ENCODE peak calls at places on chromosome 5, in ten cellular contexts. One of them, this sample, is unnamed. For H3K9me3, the result is how much of the 10 kb centered on the place peaks cover.

GRCh38 chr5:54148858-54149257 is 161.5 kb downstream of the ARL15 start:
- DNase-seq in SJSA1: no peak
- DNase-seq in fibroblast of lung: peak
- DNase-seq in iPS DF 6.9: no peak
- DNase-seq in heart right ventricle: no peak
- DNase-seq in CD4-positive, alpha-beta memory T cell: no peak
- DNase-seq in WERI-Rb-1: no peak
- DNase-seq in endothelial cell of umbilical vein: no peak
- DNase-seq in CD8-positive, alpha-beta T cell: no peak
- DNase-seq in adrenal gland: no peak
- DNase-seq in this sample: no peak

GRCh38 chr5:38039826-38040225 is 200.0 kb upstream of the GDNF start:
- DNase-seq in WERI-Rb-1: no peak
- DNase-seq in iPS DF 6.9: no peak
- DNase-seq in CD8-positive, alpha-beta T cell: no peak
- DNase-seq in CD4-positive, alpha-beta memory T cell: no peak
- DNase-seq in heart right ventricle: no peak
- DNase-seq in fibroblast of lung: no peak
- DNase-seq in endothelial cell of umbilical vein: no peak
- DNase-seq in SJSA1: no peak
- DNase-seq in adrenal gland: no peak
- DNase-seq in this sample: no peak

GRCh38 chr5:58366461-58366860 is 93.4 kb downstream of the PLK2 start:
- DNase-seq in iPS DF 6.9: no peak
- DNase-seq in SJSA1: no peak
- DNase-seq in CD4-positive, alpha-beta memory T cell: no peak
- DNase-seq in fibroblast of lung: peak
- DNase-seq in endothelial cell of umbilical vein: no peak
- DNase-seq in adrenal gland: no peak
- DNase-seq in CD8-positive, alpha-beta T cell: no peak
- DNase-seq in heart right ventricle: peak
- DNase-seq in WERI-Rb-1: no peak
- DNase-seq in this sample: peak

GRCh38 chr5:54900906-54901725 is 84.3 kb downstream of the ESM1 start:
- DNase-seq in fibroblast of lung: peak
- DNase-seq in WERI-Rb-1: no peak
- DNase-seq in adrenal gland: no peak
- DNase-seq in SJSA1: no peak
- DNase-seq in iPS DF 6.9: no peak
- DNase-seq in CD4-positive, alpha-beta memory T cell: no peak
- DNase-seq in heart right ventricle: no peak
- DNase-seq in endothelial cell of umbilical vein: no peak
- DNase-seq in CD8-positive, alpha-beta T cell: no peak
- DNase-seq in this sample: no peak

GRCh38 chr5:130316971-130317421 is 412.7 kb downstream of the CHSY3 start:
- DNase-seq in WERI-Rb-1: no peak
- DNase-seq in CD4-positive, alpha-beta memory T cell: no peak
- DNase-seq in CD8-positive, alpha-beta T cell: no peak
- DNase-seq in SJSA1: no peak
- DNase-seq in endothelial cell of umbilical vein: no peak
- DNase-seq in adrenal gland: no peak
- DNase-seq in iPS DF 6.9: no peak
- DNase-seq in heart right ventricle: no peak
- DNase-seq in fibroblast of lung: no peak
- DNase-seq in this sample: no peak

GRCh38 chr5:142529626-142530278 is 156.1 kb downstream of the FGF1 start:
- DNase-seq in heart right ventricle: no peak
- DNase-seq in iPS DF 6.9: no peak
- DNase-seq in fibroblast of lung: no peak
- DNase-seq in adrenal gland: no peak
- DNase-seq in endothelial cell of umbilical vein: peak
- DNase-seq in SJSA1: no peak
- DNase-seq in CD4-positive, alpha-beta memory T cell: no peak
- DNase-seq in CD8-positive, alpha-beta T cell: no peak
- DNase-seq in WERI-Rb-1: no peak
- DNase-seq in this sample: no peak

GRCh38 chr5:40689442-40689841 is 9.7 kb downstream of the PTGER4 start:
- DNase-seq in heart right ventricle: peak
- DNase-seq in SJSA1: peak
- DNase-seq in CD4-positive, alpha-beta memory T cell: no peak
- DNase-seq in fibroblast of lung: peak
- DNase-seq in endothelial cell of umbilical vein: peak
- DNase-seq in WERI-Rb-1: no peak
- DNase-seq in CD8-positive, alpha-beta T cell: no peak
- DNase-seq in iPS DF 6.9: no peak
- DNase-seq in adrenal gland: peak
- DNase-seq in this sample: peak

GRCh38 chr5:149338364-149338763 is 6.9 kb upstream of the GRPEL2 start:
- DNase-seq in SJSA1: no peak
- DNase-seq in adrenal gland: no peak
- DNase-seq in WERI-Rb-1: no peak
- DNase-seq in heart right ventricle: no peak
- DNase-seq in fibroblast of lung: no peak
- DNase-seq in CD8-positive, alpha-beta T cell: no peak
- DNase-seq in endothelial cell of umbilical vein: no peak
- DNase-seq in iPS DF 6.9: no peak
- DNase-seq in CD4-positive, alpha-beta memory T cell: no peak
- DNase-seq in this sample: no peak

GRCh38 chr5:43997647-43998251 is 391.5 kb downstream of the FGF10 start:
- DNase-seq in SJSA1: no peak
- DNase-seq in iPS DF 6.9: no peak
- DNase-seq in CD8-positive, alpha-beta T cell: no peak
- DNase-seq in heart right ventricle: no peak
- DNase-seq in fibroblast of lung: peak
- DNase-seq in CD4-positive, alpha-beta memory T cell: no peak
- DNase-seq in endothelial cell of umbilical vein: no peak
- DNase-seq in adrenal gland: no peak
- DNase-seq in WERI-Rb-1: no peak
- DNase-seq in this sample: no peak

GRCh38 chr5:122077451-122078115 is 476 bp downstream of the LOX start:
- DNase-seq in endothelial cell of umbilical vein: peak
- DNase-seq in CD4-positive, alpha-beta memory T cell: no peak
- DNase-seq in SJSA1: peak
- DNase-seq in heart right ventricle: no peak
- DNase-seq in iPS DF 6.9: no peak
- DNase-seq in CD8-positive, alpha-beta T cell: no peak
- DNase-seq in WERI-Rb-1: peak
- DNase-seq in fibroblast of lung: no peak
- DNase-seq in adrenal gland: peak
- DNase-seq in this sample: peak

DNA sequence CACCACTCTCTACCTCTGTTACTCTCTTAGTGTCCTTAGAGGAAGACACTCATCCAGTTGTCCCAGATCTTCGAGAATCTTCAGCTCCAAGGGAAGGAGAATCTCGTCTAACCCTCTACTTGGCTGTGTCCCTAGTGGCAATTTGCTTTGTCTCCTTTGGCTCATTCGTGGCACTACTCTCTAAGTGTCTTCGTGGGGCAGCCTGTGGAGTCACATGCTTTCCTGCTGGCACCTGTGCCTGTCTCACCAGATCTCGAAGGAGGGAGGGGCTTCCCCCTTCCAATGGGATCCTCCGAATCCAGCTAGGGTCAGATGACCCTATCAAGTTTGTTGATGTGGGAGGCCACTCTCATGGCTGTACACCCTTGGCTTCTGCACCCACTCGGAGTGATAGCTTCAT is 1.8 kb upstream of the PCDHGC5 start:
- DNase-seq in fibroblast of lung: no peak
- DNase-seq in CD4-positive, alpha-beta memory T cell: no peak
- DNase-seq in endothelial cell of umbilical vein: no peak
- DNase-seq in iPS DF 6.9: no peak
- DNase-seq in SJSA1: peak
- DNase-seq in heart right ventricle: no peak
- DNase-seq in CD8-positive, alpha-beta T cell: no peak
- DNase-seq in WERI-Rb-1: no peak
- DNase-seq in adrenal gland: no peak
- DNase-seq in this sample: no peak
- H3K9me3 ChIP-seq in fibroblast of lung: under half
- H3K9me3 ChIP-seq in CD4-positive, alpha-beta memory T cell: under half
- H3K9me3 ChIP-seq in endothelial cell of umbilical vein: under half
- H3K9me3 ChIP-seq in iPS DF 6.9: under half
- H3K9me3 ChIP-seq in SJSA1: under half
- H3K9me3 ChIP-seq in heart right ventricle: under half
- H3K9me3 ChIP-seq in CD8-positive, alpha-beta T cell: under half
- H3K9me3 ChIP-seq in WERI-Rb-1: under half
- H3K9me3 ChIP-seq in adrenal gland: under half
- H3K9me3 ChIP-seq in this sample: under half

DNA sequence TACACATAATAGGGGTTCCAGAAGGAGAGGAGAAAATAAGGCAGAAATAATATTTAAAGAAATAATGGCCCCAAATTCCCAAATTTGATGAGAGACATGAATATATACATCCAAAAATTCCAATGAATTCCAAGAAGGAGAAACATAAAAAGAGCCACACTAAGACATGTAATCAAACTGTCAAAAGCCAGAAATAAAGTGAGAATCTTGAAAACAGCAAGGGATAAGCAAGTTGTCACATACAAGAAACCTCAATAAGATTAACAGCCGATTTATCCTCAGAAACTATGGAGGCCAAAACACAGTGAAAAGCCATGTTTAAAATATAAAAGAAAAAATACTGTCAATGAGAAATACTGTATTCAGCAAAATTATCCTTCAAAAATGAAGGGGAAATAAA is 14.5 kb downstream of the CATSPER3 start:
- DNase-seq in WERI-Rb-1: no peak
- DNase-seq in adrenal gland: no peak
- DNase-seq in SJSA1: no peak
- DNase-seq in fibroblast of lung: peak
- DNase-seq in CD8-positive, alpha-beta T cell: no peak
- DNase-seq in iPS DF 6.9: no peak
- DNase-seq in endothelial cell of umbilical vein: no peak
- DNase-seq in heart right ventricle: no peak
- DNase-seq in CD4-positive, alpha-beta memory T cell: no peak
- DNase-seq in this sample: no peak
- H3K9me3 ChIP-seq in WERI-Rb-1: under half
- H3K9me3 ChIP-seq in adrenal gland: under half
- H3K9me3 ChIP-seq in SJSA1: under half
- H3K9me3 ChIP-seq in fibroblast of lung: under half
- H3K9me3 ChIP-seq in CD8-positive, alpha-beta T cell: under half
- H3K9me3 ChIP-seq in iPS DF 6.9: under half
- H3K9me3 ChIP-seq in endothelial cell of umbilical vein: under half
- H3K9me3 ChIP-seq in heart right ventricle: under half
- H3K9me3 ChIP-seq in CD4-positive, alpha-beta memory T cell: under half
- H3K9me3 ChIP-seq in this sample: under half

DNA sequence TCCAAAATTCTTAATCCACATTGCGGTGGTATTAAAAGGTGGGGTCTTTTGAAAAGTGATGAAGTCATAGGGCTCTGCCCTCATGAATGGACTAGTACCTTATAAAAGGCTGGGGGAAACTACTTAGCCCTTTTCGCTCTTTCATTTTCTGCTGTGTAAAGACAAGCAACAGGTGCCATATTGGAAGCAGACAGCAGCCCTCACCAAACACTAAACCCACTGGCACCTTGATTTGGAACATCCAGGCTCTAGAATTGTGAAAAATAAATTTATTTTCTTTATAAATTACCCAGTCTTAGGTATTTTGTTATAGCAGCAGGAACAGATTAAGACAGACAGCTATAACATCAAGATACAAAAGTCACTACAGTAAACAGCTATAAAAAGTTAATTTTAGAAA is 12.8 kb downstream of the PJA2 start:
- DNase-seq in iPS DF 6.9: no peak
- DNase-seq in SJSA1: no peak
- DNase-seq in WERI-Rb-1: no peak
- DNase-seq in heart right ventricle: no peak
- DNase-seq in adrenal gland: no peak
- DNase-seq in fibroblast of lung: no peak
- DNase-seq in CD4-positive, alpha-beta memory T cell: no peak
- DNase-seq in endothelial cell of umbilical vein: no peak
- DNase-seq in CD8-positive, alpha-beta T cell: no peak
- DNase-seq in this sample: no peak
- H3K9me3 ChIP-seq in iPS DF 6.9: under half
- H3K9me3 ChIP-seq in SJSA1: under half
- H3K9me3 ChIP-seq in WERI-Rb-1: under half
- H3K9me3 ChIP-seq in heart right ventricle: under half
- H3K9me3 ChIP-seq in adrenal gland: under half
- H3K9me3 ChIP-seq in fibroblast of lung: under half
- H3K9me3 ChIP-seq in CD4-positive, alpha-beta memory T cell: under half
- H3K9me3 ChIP-seq in endothelial cell of umbilical vein: under half
- H3K9me3 ChIP-seq in CD8-positive, alpha-beta T cell: under half
- H3K9me3 ChIP-seq in this sample: under half

GRCh38 chr5:16017720-16018119 is 161.9 kb downstream of the MARCHF11 start:
- DNase-seq in CD4-positive, alpha-beta memory T cell: no peak
- DNase-seq in endothelial cell of umbilical vein: no peak
- DNase-seq in adrenal gland: peak
- DNase-seq in SJSA1: no peak
- DNase-seq in iPS DF 6.9: no peak
- DNase-seq in CD8-positive, alpha-beta T cell: no peak
- DNase-seq in fibroblast of lung: no peak
- DNase-seq in WERI-Rb-1: no peak
- DNase-seq in heart right ventricle: no peak
- DNase-seq in this sample: no peak

GRCh38 chr5:16013334-16014065 is 166.1 kb downstream of the MARCHF11 start:
- DNase-seq in CD4-positive, alpha-beta memory T cell: no peak
- DNase-seq in endothelial cell of umbilical vein: no peak
- DNase-seq in adrenal gland: no peak
- DNase-seq in heart right ventricle: no peak
- DNase-seq in SJSA1: no peak
- DNase-seq in iPS DF 6.9: no peak
- DNase-seq in WERI-Rb-1: no peak
- DNase-seq in CD8-positive, alpha-beta T cell: no peak
- DNase-seq in fibroblast of lung: no peak
- DNase-seq in this sample: no peak

DNA sequence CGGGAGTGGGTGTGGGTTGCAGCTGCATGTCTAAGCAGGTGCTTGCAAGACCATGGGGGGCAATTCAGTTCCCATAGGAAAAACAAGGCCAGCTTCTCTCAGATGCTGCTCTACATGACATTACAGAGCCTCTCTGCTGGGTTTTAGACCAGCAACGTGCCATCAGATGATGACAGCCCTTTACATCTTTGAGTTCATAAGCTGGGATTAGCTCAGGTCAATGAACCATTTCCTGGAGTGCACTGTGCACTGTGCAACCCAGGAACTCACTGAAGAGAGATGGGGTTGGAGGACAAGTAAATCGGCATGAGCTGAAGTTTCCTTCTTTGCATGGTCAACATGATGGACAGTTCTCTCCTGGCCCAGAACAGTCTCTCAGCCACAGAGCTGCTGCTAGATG is 160.6 kb downstream of the MARCHF11 start:
- DNase-seq in CD4-positive, alpha-beta memory T cell: no peak
- DNase-seq in WERI-Rb-1: peak
- DNase-seq in iPS DF 6.9: no peak
- DNase-seq in CD8-positive, alpha-beta T cell: no peak
- DNase-seq in SJSA1: no peak
- DNase-seq in heart right ventricle: no peak
- DNase-seq in endothelial cell of umbilical vein: no peak
- DNase-seq in adrenal gland: no peak
- DNase-seq in fibroblast of lung: no peak
- DNase-seq in this sample: no peak
- H3K9me3 ChIP-seq in CD4-positive, alpha-beta memory T cell: under half
- H3K9me3 ChIP-seq in WERI-Rb-1: under half
- H3K9me3 ChIP-seq in iPS DF 6.9: under half
- H3K9me3 ChIP-seq in CD8-positive, alpha-beta T cell: under half
- H3K9me3 ChIP-seq in SJSA1: under half
- H3K9me3 ChIP-seq in heart right ventricle: under half
- H3K9me3 ChIP-seq in endothelial cell of umbilical vein: under half
- H3K9me3 ChIP-seq in adrenal gland: under half
- H3K9me3 ChIP-seq in fibroblast of lung: under half
- H3K9me3 ChIP-seq in this sample: under half

DNA sequence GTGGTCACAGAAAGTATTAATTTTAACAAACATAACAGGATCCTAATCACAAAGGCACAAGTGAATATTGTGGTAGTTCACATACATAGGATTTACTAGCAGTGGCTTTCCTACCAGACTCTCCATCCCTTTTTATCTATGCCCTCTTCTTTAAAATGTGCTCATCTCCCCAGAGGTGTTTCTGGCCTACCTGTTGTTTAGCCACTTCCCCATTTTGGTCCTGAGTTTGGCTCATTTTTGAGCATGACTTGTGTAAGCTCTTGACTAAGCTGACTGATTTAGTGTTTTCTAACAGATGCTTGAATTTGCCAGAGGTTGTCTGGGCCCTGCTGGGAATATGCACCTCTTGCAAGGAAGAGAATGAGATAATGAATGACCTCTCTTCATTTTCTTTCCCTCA is 517.7 kb upstream of the CLINT1 start:
- DNase-seq in CD4-positive, alpha-beta memory T cell: no peak
- DNase-seq in heart right ventricle: no peak
- DNase-seq in WERI-Rb-1: no peak
- DNase-seq in iPS DF 6.9: no peak
- DNase-seq in endothelial cell of umbilical vein: no peak
- DNase-seq in CD8-positive, alpha-beta T cell: no peak
- DNase-seq in SJSA1: no peak
- DNase-seq in adrenal gland: no peak
- DNase-seq in fibroblast of lung: no peak
- DNase-seq in this sample: no peak
- H3K9me3 ChIP-seq in CD4-positive, alpha-beta memory T cell: under half
- H3K9me3 ChIP-seq in heart right ventricle: under half
- H3K9me3 ChIP-seq in WERI-Rb-1: under half
- H3K9me3 ChIP-seq in iPS DF 6.9: under half
- H3K9me3 ChIP-seq in endothelial cell of umbilical vein: under half
- H3K9me3 ChIP-seq in CD8-positive, alpha-beta T cell: under half
- H3K9me3 ChIP-seq in SJSA1: under half
- H3K9me3 ChIP-seq in adrenal gland: under half
- H3K9me3 ChIP-seq in fibroblast of lung: under half
- H3K9me3 ChIP-seq in this sample: under half

This sample was measured in heart left ventricle.